ENCODE peak calls at places on chromosomes 4 and X, in five cellular contexts. I is astrocyte; T is activated T-cell treated with anti-CD3 and anti-CD28 coated beads for 24 hours; S is epithelial cell of esophagus; U is stimulated activated effector memory CD8-positive, alpha-beta T cell treated with anti-CD3 and anti-CD28 coated beads, Interleukin-12 subunit alpha, Interleukin-12 subunit beta, amount 100 ng/mL, for 72 hours. F is an unnamed sample.
A peak's percentile ranks its signal among the peaks of the same experiment; 100 is the strongest.

GRCh38 chr4:13544556-13545393 is 467 bp upstream of the NKX3-2 start:
- DNase-seq in I (peak; percentile 23), T (peak; percentile 40), S (peak; percentile 83), U (no peak), F (peak; percentile 76)

GRCh38 chr4:73593631-73594241 is 26.5 kb downstream of the RASSF6 start:
- DNase-seq in I (no peak), T (no peak), S (peak; percentile 52), U (no peak), F (no peak)

GRCh38 chr4:82823062-82823461 is 24.5 kb upstream of the SCD5 start:
- DNase-seq in I (peak; percentile 57), T (no peak), S (peak; percentile 75), U (no peak), F (no peak)

GRCh38 chrX:69179380-69179911 is 14.2 kb upstream of the PJA1 start:
- DNase-seq in I (peak; percentile 27), T (no peak), S (no peak), U (no peak), F (no peak)

GRCh38 chrX:53445977-53446376 is 11.8 kb upstream of the HSD17B10 start:
- DNase-seq in I (no peak), T (no peak), S (peak; percentile 50), U (no peak), F (no peak)

GRCh38 chr4:136463941-136464340 is 1068.4 kb downstream of the PCDH18 start:
- DNase-seq in I (no peak), T (no peak), S (no peak), U (no peak), F (no peak)

GRCh38 chr4:173782660-173783059 is 252.6 kb upstream of the HAND2 start:
- DNase-seq in I (no peak), T (no peak), S (no peak), U (no peak), F (no peak)

GRCh38 chr4:85842540-85842939 is 367.6 kb downstream of the ARHGAP24 start:
- DNase-seq in I (peak; percentile 57), T (no peak), S (no peak), U (no peak), F (no peak)

GRCh38 chrX:10169180-10169579 is 12.4 kb downstream of the CLCN4 start:
- DNase-seq in I (no peak), T (no peak), S (no peak), U (no peak), F (no peak)

GRCh38 chr4:165588534-165589310 is 209.9 kb downstream of the CPE start:
- DNase-seq in I (no peak), T (no peak), S (no peak), U (no peak), F (no peak)

GRCh38 chrX:13794417-13794816 is 22.5 kb downstream of the GPM6B start:
- DNase-seq in I (no peak), T (no peak), S (no peak), U (no peak), F (no peak)

GRCh38 chr4:183370786-183371185 is 48.6 kb upstream of the CLDN24 start:
- DNase-seq in I (no peak), T (no peak), S (no peak), U (no peak), F (no peak)

GRCh38 chr4:98932539-98932938 is 3.6 kb upstream of the EIF4E start:
- DNase-seq in I (peak; percentile 45), T (no peak), S (peak; percentile 80), U (no peak), F (no peak)

GRCh38 chr4:128380306-128380705 is 92.7 kb upstream of the PGRMC2 start:
- DNase-seq in I (no peak), T (no peak), S (peak; percentile 66), U (no peak), F (no peak)

GRCh38 chr4:22574424-22574823 is 58.6 kb upstream of the ADGRA3 start:
- DNase-seq in I (no peak), T (no peak), S (no peak), U (no peak), F (no peak)

F was measured in left cardiac atrium.